ENCODE peak calls at places on chromosomes 12 and 14, in four cellular contexts. C is OCI-LY7, V is A549, R is brain microvascular endothelial cell. T is an unnamed sample.

GRCh38 chr14:29392287-29392686 is 535.4 kb downstream of the PRKD1 start:
- DNase-seq in C (no peak), V (no peak), R (no peak), T (no peak)

GRCh38 chr12:2336409-2336829 is 283.6 kb downstream of the CACNA1C start:
- DNase-seq in C (no peak), V (peak), R (peak), T (peak)

GRCh38 chr14:69360438-69361108 is 37.5 kb downstream of the ERH start:
- DNase-seq in C (peak), V (no peak), R (no peak), T (no peak)

GRCh38 chr14:80266930-80267329 is 55.6 kb upstream of the DIO2 start:
- DNase-seq in C (no peak), V (no peak), R (no peak), T (no peak)

GRCh38 chr12:90978117-90978770 is 23.3 kb upstream of the CCER1 start:
- DNase-seq in C (peak), V (peak), R (peak), T (peak)

GRCh38 chr14:55240526-55241178 is 30.6 kb upstream of the FBXO34 start:
- DNase-seq in C (no peak), V (no peak), R (peak), T (no peak)

GRCh38 chr12:62789856-62790255 is 145.1 kb downstream of the PPM1H start:
- DNase-seq in C (no peak), V (no peak), R (no peak), T (no peak)

GRCh38 chr12:127923501-127923900 is 343.5 kb upstream of the TMEM132C start:
- DNase-seq in C (no peak), V (no peak), R (no peak), T (no peak)

GRCh38 chr14:56580317-56580711 is 716 bp downstream of the TMEM260 start:
- DNase-seq in C (no peak), V (no peak), R (no peak), T (no peak)

GRCh38 chr14:23054000-23054811 is 3.1 kb downstream of the CDH24 start:
- DNase-seq in C (peak), V (no peak), R (no peak), T (peak)

GRCh38 chr14:24849471-24849870 is 200.5 kb downstream of the STXBP6 start:
- DNase-seq in C (no peak), V (no peak), R (no peak), T (no peak)

GRCh38 chr14:33918256-33918655 is 32.6 kb downstream of the EGLN3 start:
- DNase-seq in C (no peak), V (no peak), R (no peak), T (no peak)

GRCh38 chr14:87869619-87870583 is 123.1 kb downstream of the GALC start:
- DNase-seq in C (no peak), V (no peak), R (no peak), T (peak)

GRCh38 chr14:100862277-100862676 is 36.4 kb downstream of the MEG3 start:
- DNase-seq in C (no peak), V (no peak), R (no peak), T (no peak)

GRCh38 chr12:67649165-67650126 is 901 bp downstream of the DYRK2 start:
- DNase-seq in C (peak), V (no peak), R (no peak), T (peak)

GRCh38 chr12:3236345-3237153 is 159.4 kb downstream of the TSPAN9 start:
- DNase-seq in C (peak), V (peak), R (peak), T (peak)

GRCh38 chr12:503111-503761 is 43.5 kb downstream of the B4GALNT3 start:
- DNase-seq in C (no peak), V (no peak), R (no peak), T (peak)

GRCh38 chr14:31927348-31927826 is 149.7 kb upstream of the ARHGAP5 start:
- DNase-seq in C (no peak), V (peak), R (peak), T (peak)

GRCh38 chr12:104494816-104495158 is 38.0 kb downstream of the CHST11 start:
- DNase-seq in C (no peak), V (no peak), R (peak), T (no peak)

GRCh38 chr14:51422704-51423103 is 182.7 kb downstream of the TMX1 start:
- DNase-seq in C (no peak), V (peak), R (no peak), T (no peak)

GRCh38 chr14:45838597-45838996 is 585.6 kb upstream of the MIS18BP1 start:
- DNase-seq in C (peak), V (no peak), R (no peak), T (peak)

GRCh38 chr14:31968912-31969311 is 108.2 kb upstream of the ARHGAP5 start:
- DNase-seq in C (no peak), V (no peak), R (no peak), T (peak)

GRCh38 chr12:132777614-132778013 is 16.0 kb upstream of the ANKLE2 start:
- DNase-seq in C (no peak), V (no peak), R (no peak), T (no peak)
- H3K4me3 ChIP-seq in C (no peak), V (no peak), R (no peak), T (no peak)

DNA sequence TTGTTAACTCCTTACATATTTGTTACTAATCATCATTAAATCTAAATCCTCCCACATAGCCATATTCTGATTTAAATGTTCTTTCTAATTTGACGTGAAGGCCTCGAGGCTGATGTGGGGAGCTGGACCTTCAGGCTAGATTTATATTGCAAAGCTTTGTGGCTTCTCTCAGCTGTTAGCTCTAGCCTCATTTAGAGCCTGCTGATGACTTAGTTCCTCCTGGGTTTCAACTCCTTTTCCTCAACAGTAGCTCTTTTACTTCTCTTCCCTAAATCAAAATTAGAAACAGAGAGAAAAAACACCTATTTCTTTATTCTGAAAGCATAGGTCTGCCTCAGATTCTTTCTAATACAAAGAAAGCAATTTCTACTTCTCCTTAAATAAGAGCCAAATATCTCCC is 477.5 kb upstream of the CCDC196 start:
- DNase-seq in C (no peak), V (no peak), R (no peak), T (no peak)
- H3K27ac ChIP-seq in C (no peak), V (no peak), R (no peak), T (no peak)

DNA sequence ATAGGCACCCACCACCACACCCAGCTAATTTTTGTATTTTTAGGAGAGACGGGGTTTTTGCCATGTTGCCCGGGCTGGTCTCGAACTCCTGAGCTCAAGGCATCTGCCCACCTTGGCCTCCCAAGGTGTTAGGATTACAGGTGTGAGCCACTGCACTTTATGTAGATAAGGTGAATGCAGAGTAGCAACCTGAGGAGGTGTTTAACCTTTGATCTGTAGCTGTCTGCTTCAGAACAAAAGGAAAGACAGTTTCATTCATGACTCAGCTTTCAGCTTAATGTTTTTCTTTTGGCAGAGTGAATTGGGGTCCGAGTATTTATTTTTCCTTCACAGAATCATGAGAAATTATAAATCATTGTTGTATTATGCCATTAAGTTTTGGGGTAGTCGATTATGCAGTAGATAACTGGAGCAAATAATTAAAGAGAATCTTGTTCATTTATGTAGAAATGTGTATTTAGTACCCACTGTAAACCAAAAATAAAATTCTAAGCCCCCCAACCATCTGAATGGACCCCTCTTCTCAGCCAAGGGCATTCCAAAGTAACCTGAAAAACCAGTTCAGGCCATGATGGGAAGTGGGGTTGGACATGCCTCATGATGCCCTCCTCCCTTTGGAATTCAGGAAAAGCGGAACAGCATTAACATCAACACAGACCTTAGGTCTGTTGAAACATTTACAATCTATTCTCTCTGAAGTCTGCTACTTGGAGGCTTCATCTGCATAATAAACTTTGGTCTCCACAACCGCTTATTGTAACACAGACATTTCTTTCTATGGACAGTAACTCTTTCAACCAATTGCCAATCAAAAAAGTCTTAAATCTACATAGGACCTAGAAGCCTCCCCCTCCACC is 10.7 kb upstream of the STX2 start:
- DNase-seq in C (no peak), V (no peak), R (no peak), T (no peak)
- H3K4me3 ChIP-seq in C (no peak), V (no peak), R (no peak), T (no peak)

GRCh38 chr12:107759410-107759809 is 1.5 kb downstream of the PRDM4 start:
- DNase-seq in C (peak), V (peak), R (peak), T (peak)
- H3K27ac ChIP-seq in C (peak), V (peak), R (peak), T (no peak)